ENCODE peak calls at places on chromosomes 1 and 21, in five cellular contexts. Y is stimulated activated CD4-positive, alpha-beta T cell treated with anti-CD3 and anti-CD28 coated beads, Interleukin-4, amount 100 ng/mL, for 48 hours; G is DMS153; J is right cardiac atrium; M is H1. Z is an unnamed sample.

GRCh38 chr1:11037740-11038182 is 9.3 kb downstream of the MASP2 start:
- DNase-seq in Y (peak; percentile 93), J (peak; percentile 94), M (peak; percentile 57), G (peak; percentile 84), Z (peak; percentile 88)

GRCh38 chr1:85225624-85226380 is 25.0 kb upstream of the SYDE2 start:
- DNase-seq in J (no peak), Y (no peak), G (peak; percentile 10), M (no peak), Z (peak; percentile 14)

GRCh38 chr1:184036517-184036949 is 995 bp downstream of the COLGALT2 start:
- DNase-seq in J (no peak), M (no peak), G (no peak), Y (no peak), Z (peak; percentile 12)

GRCh38 chr1:147723691-147724323 is 36.6 kb downstream of the GJA5 start:
- DNase-seq in M (peak; percentile 53), Y (no peak), J (peak; percentile 74), G (peak; percentile 42), Z (peak; percentile 44)

GRCh38 chr1:115158181-115158580 is 68.9 kb upstream of the TSPAN2 start:
- DNase-seq in G (no peak), M (no peak), J (peak; percentile 77), Y (no peak), Z (no peak)

GRCh38 chr1:206489980-206490534 is 17.3 kb upstream of the RASSF5 start:
- DNase-seq in M (peak; percentile 56), J (peak; percentile 93), G (peak; percentile 66), Y (peak; percentile 79), Z (peak; percentile 68)

GRCh38 chr1:201127755-201128455 is 921 bp upstream of the ASCL5 start:
- DNase-seq in M (no peak), Y (no peak), J (peak; percentile 15), G (no peak), Z (no peak)

GRCh38 chr1:159058751-159059150 is 17.8 kb downstream of the AIM2 start:
- DNase-seq in Y (no peak), G (no peak), J (no peak), M (no peak), Z (no peak)

GRCh38 chr1:50929376-50929958 is 30.6 kb downstream of the FAF1 start:
- DNase-seq in M (no peak), G (no peak), Y (no peak), J (no peak), Z (peak; percentile 7)

GRCh38 chr1:232335261-232335660 is 294.7 kb downstream of the SIPA1L2 start:
- DNase-seq in G (no peak), J (no peak), M (no peak), Y (no peak), Z (no peak)

GRCh38 chr1:161379071-161379470 is 11.4 kb upstream of the CFAP126 start:
- DNase-seq in Y (no peak), J (peak; percentile 72), M (no peak), G (no peak), Z (no peak)

GRCh38 chr1:155466996-155467395 is 95.6 kb downstream of the ASH1L start:
- DNase-seq in G (no peak), M (no peak), J (no peak), Y (no peak), Z (no peak)

GRCh38 chr1:30748098-30748698 is 9.4 kb downstream of the LAPTM5 start:
- DNase-seq in J (peak; percentile 31), Y (no peak), G (peak; percentile 99), M (no peak), Z (peak; percentile 71)

GRCh38 chr21:42567181-42567560 is 53.5 kb downstream of the SLC37A1 start:
- DNase-seq in J (peak; percentile 4), G (no peak), M (no peak), Y (no peak), Z (no peak)

GRCh38 chr1:240720891-240721450 is 109.0 kb upstream of the GREM2 start:
- DNase-seq in Y (no peak), M (no peak), J (no peak), G (no peak), Z (no peak)

GRCh38 chr1:31397360-31398095 is 15.5 kb upstream of the SERINC2 start:
- DNase-seq in Y (no peak), M (no peak), G (no peak), J (no peak), Z (no peak)

GRCh38 chr1:21258331-21259134 is 31.7 kb downstream of the ECE1 start:
- DNase-seq in J (peak; percentile 30), G (no peak), Y (no peak), M (no peak), Z (no peak)

GRCh38 chr1:186059752-186060151 is 315.3 kb downstream of the TPR start:
- DNase-seq in J (no peak), M (no peak), Y (no peak), G (no peak), Z (no peak)